ENCODE peak calls at places on chromosome 15, in six cellular contexts. G is PC-9, P is HL-60, E is spleen, R is stomach, N is suprapubic skin. B is an unnamed sample.
A peak's percentile ranks its signal among the peaks of the same experiment; 100 is the strongest.

GRCh38 chr15:94177112-94177511 is 54.2 kb upstream of the MCTP2 start:
- DNase-seq in G (no peak), P (peak; percentile 20), E (no peak), R (no peak), N (no peak), B (no peak)

GRCh38 chr15:48062476-48062875 is 58.3 kb upstream of the SLC24A5 start:
- DNase-seq in G (no peak), P (no peak), E (no peak), R (no peak), N (no peak), B (no peak)

GRCh38 chr15:31295660-31296059 is 31.0 kb upstream of the KLF13 start:
- DNase-seq in G (no peak), P (no peak), E (peak; percentile 64), R (peak; percentile 8), N (peak; percentile 68), B (no peak)

GRCh38 chr15:85564686-85565085 is 184.3 kb downstream of the AKAP13 start:
- DNase-seq in G (no peak), P (no peak), E (no peak), R (no peak), N (no peak), B (no peak)

GRCh38 chr15:41494190-41494921 is 682 bp downstream of the ITPKA start:
- DNase-seq in G (peak; percentile 40), P (no peak), E (peak; percentile 84), R (peak; percentile 43), N (no peak), B (peak; percentile 82)

GRCh38 chr15:37031198-37031597 is 69.2 kb downstream of the MEIS2 start:
- DNase-seq in G (no peak), P (no peak), E (no peak), R (no peak), N (no peak), B (no peak)

GRCh38 chr15:38873151-38873550 is 308.5 kb upstream of the RASGRP1 start:
- DNase-seq in G (no peak), P (no peak), E (no peak), R (no peak), N (no peak), B (no peak)

GRCh38 chr15:57570994-57571393 is 20.7 kb upstream of the MYZAP start:
- DNase-seq in G (peak; percentile 23), P (no peak), E (no peak), R (no peak), N (no peak), B (no peak)

GRCh38 chr15:73683257-73683623 is 943 bp upstream of the CD276 start:
- DNase-seq in G (no peak), P (no peak), E (no peak), R (no peak), N (no peak), B (no peak)

GRCh38 chr15:73681856-73682596 is 2.2 kb upstream of the CD276 start:
- DNase-seq in G (no peak), P (no peak), E (no peak), R (no peak), N (no peak), B (no peak)

GRCh38 chr15:73685561-73685960 is 1.4 kb downstream of the CD276 start:
- DNase-seq in G (no peak), P (no peak), E (no peak), R (no peak), N (no peak), B (no peak)

GRCh38 chr15:73682597-73683090 is 1.5 kb upstream of the CD276 start:
- DNase-seq in G (no peak), P (no peak), E (no peak), R (no peak), N (no peak), B (no peak)

DNA sequence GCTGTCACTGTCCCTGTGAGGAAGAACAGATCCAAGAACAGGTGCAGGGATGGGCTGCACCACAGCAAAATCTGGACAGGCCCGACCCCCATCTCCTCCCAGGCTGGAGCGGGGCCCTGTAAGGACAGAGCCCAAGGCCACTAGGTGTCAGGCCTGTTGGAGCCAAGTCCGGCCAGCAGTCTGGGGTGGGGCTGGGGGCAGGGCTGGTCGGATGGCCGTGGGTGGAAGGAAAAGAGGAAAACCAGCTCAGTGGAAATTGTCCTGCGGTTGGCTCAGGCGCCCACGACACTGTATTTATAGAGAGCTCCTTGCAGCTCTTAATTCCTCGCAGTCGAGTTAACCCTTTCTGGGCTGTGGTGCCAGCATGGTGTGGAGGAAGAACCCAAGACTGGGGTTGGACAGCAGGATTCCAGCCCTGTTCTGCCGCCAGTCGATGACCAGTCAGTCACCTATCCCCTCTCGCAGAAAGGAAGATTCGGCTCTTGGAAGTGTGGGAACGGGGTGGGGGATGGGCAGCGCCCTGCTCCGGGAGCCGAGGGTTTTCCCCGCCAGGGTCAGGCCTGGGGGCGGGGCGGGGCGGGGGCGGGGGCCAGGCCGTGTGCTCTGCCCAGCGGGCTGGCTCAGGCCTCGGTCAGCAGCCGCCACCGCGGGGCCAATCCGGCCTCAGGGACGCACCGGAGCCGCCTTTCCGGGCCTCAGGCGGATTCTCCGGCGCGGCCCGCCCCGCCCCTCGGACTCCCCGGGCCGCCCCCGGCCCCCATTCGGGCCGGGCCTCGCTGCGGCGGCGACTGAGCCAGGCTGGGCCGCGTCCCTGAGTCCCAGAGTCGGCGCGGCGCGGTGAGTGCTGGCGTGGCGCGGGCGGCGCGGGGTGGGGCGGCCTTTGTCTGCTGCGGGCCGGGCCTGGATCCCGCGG is at the start of gene CD276:
- DNase-seq in G (peak; percentile 84), P (no peak), E (peak; percentile 82), R (peak; percentile 80), N (peak; percentile 87), B (peak; percentile 90)
- TF ChIP-seq CTCF in G (peak; percentile 27), P (no peak), E (no peak), R (no peak), N (no peak), B (peak; percentile 36)

GRCh38 chr15:52292780-52293392 is 2.7 kb downstream of the MYO5C start:
- DNase-seq in G (no peak), P (no peak), E (peak; percentile 68), R (no peak), N (no peak), B (no peak)

GRCh38 chr15:52290800-52291199 is 4.8 kb downstream of the MYO5C start:
- DNase-seq in G (no peak), P (no peak), E (no peak), R (no peak), N (no peak), B (no peak)

GRCh38 chr15:52291204-52291603 is 4.4 kb downstream of the MYO5C start:
- DNase-seq in G (no peak), P (no peak), E (no peak), R (no peak), N (no peak), B (no peak)

GRCh38 chr15:52295421-52295991 is at the start of gene MYO5C:
- DNase-seq in G (peak; percentile 90), P (no peak), E (peak; percentile 88), R (peak; percentile 95), N (peak; percentile 88), B (peak; percentile 95)

DNA sequence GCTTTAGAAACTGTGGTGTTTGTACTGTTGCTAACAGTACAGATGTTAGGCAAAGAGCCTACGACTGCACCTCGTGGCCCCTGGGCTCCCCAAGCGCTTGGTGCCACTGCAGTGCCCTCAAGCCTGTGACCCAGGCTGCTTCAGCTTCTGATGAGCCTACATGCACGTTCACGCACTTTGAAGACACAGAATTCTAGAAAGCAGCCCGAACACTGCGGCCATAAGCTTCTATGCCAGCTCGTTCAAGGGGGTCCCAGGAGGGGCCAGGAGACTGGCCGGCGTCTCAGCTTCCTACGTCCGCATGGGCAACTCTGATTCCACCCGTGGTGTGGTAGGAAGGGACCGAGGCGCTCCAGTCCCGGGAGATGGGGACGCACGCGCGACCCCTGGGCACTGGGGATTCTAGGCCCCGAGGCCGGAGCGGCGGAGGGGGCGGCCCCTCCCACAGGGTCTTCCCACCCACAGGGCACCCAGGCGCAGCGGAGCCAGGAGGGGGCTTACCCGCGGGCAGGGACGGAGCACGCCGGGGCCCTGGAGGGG is 653 bp downstream of the MYO5C start:
- DNase-seq in G (no peak), P (no peak), E (peak; percentile 70), R (no peak), N (no peak), B (no peak)
- H3K4me3 ChIP-seq in G (peak overlapping the region; percentile 86), P (peak overlapping the region; percentile 33), E (peak overlapping the region; percentile 54), R (peak overlapping the region; percentile 58), N (peak overlapping the region; percentile 72), B (peak overlapping the region; percentile 44)

GRCh38 chr15:82829234-82829633 is 19.8 kb downstream of the WHAMM start:
- DNase-seq in G (no peak), P (no peak), E (no peak), R (no peak), N (no peak), B (no peak)

GRCh38 chr15:82830427-82831173 is 21.2 kb downstream of the WHAMM start:
- DNase-seq in G (no peak), P (no peak), E (no peak), R (no peak), N (no peak), B (no peak)

GRCh38 chr15:82833283-82833682 is 23.9 kb downstream of the WHAMM start:
- DNase-seq in G (no peak), P (peak; percentile 42), E (no peak), R (no peak), N (no peak), B (no peak)

GRCh38 chr15:82832601-82833209 is 23.3 kb downstream of the WHAMM start:
- DNase-seq in G (peak; percentile 51), P (peak; percentile 71), E (no peak), R (no peak), N (no peak), B (no peak)

DNA sequence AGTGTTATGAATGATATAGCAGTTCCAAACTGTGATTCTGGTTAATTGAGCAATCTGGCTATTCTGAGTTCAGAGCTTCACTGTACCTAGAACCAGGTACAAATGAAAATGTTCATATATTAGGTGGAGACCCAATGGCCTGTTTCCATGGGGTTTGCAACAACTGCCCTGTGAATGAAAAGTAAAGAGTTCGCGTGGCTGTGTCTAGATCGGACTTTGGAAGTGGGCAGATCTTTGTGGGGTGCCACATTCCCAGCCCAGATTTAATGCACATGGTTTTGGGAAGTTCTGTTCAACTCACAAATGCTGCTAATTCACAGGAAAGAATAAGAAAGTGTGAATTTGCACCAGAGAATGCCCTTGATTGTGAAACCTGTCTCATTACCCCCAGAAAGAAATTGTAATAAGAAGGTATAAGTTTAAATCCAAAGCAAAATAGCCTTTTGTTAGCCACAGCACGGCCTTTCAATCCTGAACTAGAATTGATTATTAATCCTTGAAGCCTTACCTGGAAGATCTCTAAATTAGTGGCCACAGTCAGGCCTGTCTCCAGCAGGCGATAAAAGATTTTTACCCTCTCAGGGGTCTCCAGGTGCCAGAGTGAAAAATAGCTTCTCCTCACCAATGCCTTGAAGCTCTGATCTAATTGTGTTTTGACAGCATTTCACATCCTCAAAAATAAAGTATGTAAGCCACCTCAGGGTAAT is 22.6 kb downstream of the WHAMM start:
- DNase-seq in G (no peak), P (no peak), E (no peak), R (no peak), N (no peak), B (no peak)
- TF ChIP-seq CTCF in G (no peak), P (no peak), E (no peak), R (no peak), N (no peak), B (no peak)

GRCh38 chr15:92395176-92395521 is 1.5 kb downstream of the ST8SIA2 start:
- DNase-seq in G (no peak), P (no peak), E (no peak), R (no peak), N (no peak), B (no peak)

GRCh38 chr15:92393287-92393993 is at the start of gene ST8SIA2:
- DNase-seq in G (no peak), P (peak; percentile 8), E (no peak), R (no peak), N (no peak), B (no peak)

GRCh38 chr15:92392966-92393286 is 755 bp upstream of the ST8SIA2 start:
- DNase-seq in G (no peak), P (no peak), E (no peak), R (no peak), N (no peak), B (no peak)

GRCh38 chr15:92394327-92395175 is 870 bp downstream of the ST8SIA2 start:
- DNase-seq in G (no peak), P (no peak), E (no peak), R (no peak), N (no peak), B (no peak)

DNA sequence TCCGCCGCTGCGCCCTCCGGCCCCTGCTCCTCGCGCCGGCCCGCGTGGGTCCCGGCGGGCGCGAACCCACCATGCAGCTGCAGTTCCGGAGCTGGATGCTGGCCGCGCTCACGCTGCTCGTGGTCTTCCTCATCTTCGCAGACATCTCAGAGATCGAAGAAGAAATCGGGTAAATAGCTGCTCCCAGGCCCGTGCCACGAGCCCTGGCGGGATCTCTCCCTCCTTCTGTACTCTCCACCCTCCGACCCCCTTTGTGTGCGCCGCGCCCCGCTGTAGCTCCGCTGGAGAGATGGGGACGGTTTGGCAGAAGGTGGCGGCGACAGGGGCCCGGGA is 279 bp downstream of the ST8SIA2 start:
- DNase-seq in G (no peak), P (no peak), E (no peak), R (no peak), N (no peak), B (no peak)
- H3K4me3 ChIP-seq in G (no peak overlapping the region), P (no peak overlapping the region), E (no peak overlapping the region), R (peak overlapping the region; percentile 38), N (peak overlapping the region; percentile 45), B (no peak overlapping the region)

B was measured in kidney.